ENCODE peak calls at places on chromosomes 5 and 9, in six cellular contexts. X, O, W, H, I and M are unnamed samples.
A peak's percentile ranks its signal among the peaks of the same experiment; 100 is the strongest.

GRCh38 chr9:92679413-92680165 is 9.7 kb upstream of the IPPK start:
- DNase-seq in X (no peak), O (no peak), W (no peak), H (no peak), I (no peak), M (no peak)

GRCh38 chr5:1660511-1660910 is 136.8 kb upstream of the LPCAT1 start:
- DNase-seq in X (no peak), O (no peak), W (no peak), H (no peak), I (no peak), M (no peak)

GRCh38 chr5:177545487-177546261 is 8.7 kb downstream of the FAM193B start:
- DNase-seq in X (peak; percentile 90), O (no peak), W (no peak), H (no peak), I (no peak), M (no peak)

GRCh38 chr9:75918154-75918553 is 27.7 kb downstream of the PCSK5 start:
- DNase-seq in X (peak; percentile 94), O (no peak), W (no peak), H (no peak), I (no peak), M (no peak)

GRCh38 chr5:58922392-58923171 is 339.7 kb downstream of the RAB3C start:
- DNase-seq in X (no peak), O (no peak), W (no peak), H (no peak), I (no peak), M (no peak)

GRCh38 chr5:142322747-142323479 is 1.9 kb downstream of the SPRY4 start:
- DNase-seq in X (no peak), O (no peak), W (no peak), H (no peak), I (no peak), M (no peak)

GRCh38 chr5:126003309-126003708 is 419.9 kb upstream of the GRAMD2B start:
- DNase-seq in X (peak; percentile 11), O (no peak), W (no peak), H (no peak), I (no peak), M (no peak)

GRCh38 chr5:96354237-96354636 is 78.8 kb downstream of the PCSK1 start:
- DNase-seq in X (no peak), O (no peak), W (no peak), H (no peak), I (no peak), M (no peak)

GRCh38 chr5:38757451-38758245 is 88.2 kb upstream of the OSMR start:
- DNase-seq in X (no peak), O (no peak), W (no peak), H (no peak), I (no peak), M (no peak)

GRCh38 chr5:7754997-7755596 is 95.8 kb downstream of the CFAP90 start:
- DNase-seq in X (peak; percentile 49), O (peak; percentile 44), W (no peak), H (peak; percentile 26), I (no peak), M (no peak)

GRCh38 chr5:160543395-160543794 is 121.7 kb downstream of the PTTG1 start:
- DNase-seq in X (peak; percentile 59), O (no peak), W (no peak), H (no peak), I (no peak), M (no peak)

GRCh38 chr5:52015760-52016159 is 632.5 kb downstream of the ISL1 start:
- DNase-seq in X (no peak), O (no peak), W (no peak), H (no peak), I (no peak), M (no peak)

GRCh38 chr5:82349651-82350050 is 71.5 kb upstream of the RPS23 start:
- DNase-seq in X (peak; percentile 28), O (peak; percentile 57), W (peak; percentile 16), H (peak; percentile 3), I (peak; percentile 15), M (no peak)

GRCh38 chr9:38234479-38234878 is 158.0 kb upstream of the ALDH1B1 start:
- DNase-seq in X (no peak), O (no peak), W (no peak), H (no peak), I (no peak), M (no peak)